ENCODE peak calls at places on chromosomes 7 and 10, in eight cellular contexts. Z is neural crest cell, C is GM20000, L is fibroblast of mammary gland, H is GM06990, Q is IMR-90, B is left ventricle myocardium inferior, A is foreskin fibroblast. K is an unnamed sample.

GRCh38 chr10:3220853-3221252 is 48.3 kb upstream of the PITRM1 start:
- DNase-seq in Q (peak; percentile 88), B (no peak), A (peak; percentile 81), C (no peak), Z (no peak), H (no peak), L (peak; percentile 86), K (peak; percentile 70)

GRCh38 chr7:102028206-102028826 is 210.9 kb downstream of the CUX1 start:
- DNase-seq in H (no peak), Q (no peak), C (no peak), A (no peak), B (no peak), Z (no peak), L (no peak), K (no peak)

GRCh38 chr10:44234471-44234850 is 150.4 kb downstream of the CXCL12 start:
- DNase-seq in A (no peak), Z (no peak), C (no peak), H (no peak), Q (no peak), B (no peak), L (no peak), K (no peak)

GRCh38 chr7:91266931-91267557 is 2.8 kb downstream of the FZD1 start:
- DNase-seq in Z (no peak), L (no peak), B (no peak), A (peak; percentile 32), Q (no peak), C (peak; percentile 32), H (no peak), K (no peak)

GRCh38 chr7:69811682-69812344 is 213.5 kb downstream of the AUTS2 start:
- DNase-seq in L (no peak), C (no peak), A (no peak), B (no peak), Q (no peak), Z (no peak), H (no peak), K (no peak)

GRCh38 chr7:142812437-142813215 is 41.9 kb downstream of the PRSS2 start:
- DNase-seq in B (no peak), L (no peak), Q (no peak), H (peak; percentile 26), C (no peak), A (no peak), Z (no peak), K (no peak)

GRCh38 chr7:115240242-115240641 is 318.3 kb downstream of the MDFIC start:
- DNase-seq in A (no peak), H (no peak), Q (peak; percentile 18), C (no peak), L (no peak), Z (no peak), B (no peak), K (no peak)

GRCh38 chr7:116417593-116418345 is 81.8 kb upstream of the CAV2 start:
- DNase-seq in H (no peak), A (no peak), L (no peak), Z (peak; percentile 10), B (no peak), C (no peak), Q (peak; percentile 44), K (no peak)

GRCh38 chr10:26697922-26698608 is 564 bp downstream of the PDSS1 start:
- DNase-seq in L (peak; percentile 5), A (peak; percentile 24), H (no peak), Q (no peak), C (peak; percentile 31), Z (no peak), B (no peak), K (no peak)

GRCh38 chr7:113040849-113041248 is 45.8 kb downstream of the GPR85 start:
- DNase-seq in H (no peak), B (no peak), Z (no peak), Q (no peak), A (no peak), C (no peak), L (no peak), K (no peak)

GRCh38 chr10:66783296-66783695 is 142.5 kb upstream of the LRRTM3 start:
- DNase-seq in A (peak; percentile 71), L (no peak), C (no peak), Q (peak; percentile 56), Z (no peak), B (no peak), H (no peak), K (peak; percentile 26)

GRCh38 chr7:16960566-16960965 is 78.8 kb upstream of the AGR3 start:
- DNase-seq in Q (no peak), A (peak; percentile 31), C (no peak), B (no peak), H (no peak), Z (no peak), L (no peak), K (no peak)

GRCh38 chr10:3780766-3781457 is 4.1 kb downstream of the KLF6 start:
- DNase-seq in H (no peak), Q (peak; percentile 14), A (peak; percentile 17), L (peak; percentile 26), Z (no peak), C (no peak), B (no peak), K (peak; percentile 25)

GRCh38 chr10:65065278-65065677 is 1544.1 kb downstream of the REEP3 start:
- DNase-seq in Z (no peak), B (no peak), C (no peak), Q (no peak), L (no peak), H (no peak), A (no peak), K (no peak)

GRCh38 chr7:117759950-117760640 is 113.1 kb downstream of the CTTNBP2 start:
- DNase-seq in Q (peak; percentile 88), H (no peak), A (no peak), B (no peak), C (no peak), Z (no peak), L (peak; percentile 82), K (no peak)

GRCh38 chr10:49783645-49784044 is 21.5 kb upstream of the OGDHL start:
- DNase-seq in A (no peak), B (no peak), Z (no peak), H (no peak), C (no peak), L (no peak), Q (no peak), K (no peak)

GRCh38 chr7:27921081-27921836 is 181.3 kb downstream of the TAX1BP1 start:
- DNase-seq in Z (peak; percentile 30), Q (peak; percentile 92), L (peak; percentile 82), B (no peak), H (peak; percentile 11), A (peak; percentile 88), C (peak; percentile 30), K (peak; percentile 73)

GRCh38 chr7:137850586-137850985 is 3.8 kb upstream of the DGKI start:
- DNase-seq in A (peak; percentile 56), L (peak; percentile 53), B (no peak), H (no peak), Q (peak; percentile 71), C (no peak), Z (no peak), K (no peak)

GRCh38 chr10:66941491-66941890 is 15.7 kb downstream of the LRRTM3 start:
- DNase-seq in B (no peak), C (no peak), Q (no peak), A (no peak), L (no peak), Z (no peak), H (no peak), K (no peak)

GRCh38 chr10:32381165-32381564 is 34.2 kb upstream of the EPC1 start:
- DNase-seq in A (no peak), Z (no peak), B (no peak), C (no peak), H (no peak), L (no peak), Q (no peak), K (no peak)

GRCh38 chr7:112596260-112596659 is 115.5 kb downstream of the LSMEM1 start:
- DNase-seq in C (no peak), H (no peak), Z (no peak), L (peak; percentile 77), B (no peak), Q (no peak), A (peak; percentile 72), K (peak; percentile 51)

GRCh38 chr7:79291498-79291865 is 162.0 kb downstream of the MAGI2 start:
- DNase-seq in L (peak; percentile 44), A (no peak), H (no peak), Z (no peak), C (no peak), B (no peak), Q (no peak), K (peak; percentile 73)

GRCh38 chr10:31700222-31700621 is 228.4 kb downstream of the ARHGAP12 start:
- DNase-seq in Z (no peak), H (no peak), Q (peak; percentile 82), L (no peak), C (no peak), B (no peak), A (no peak), K (no peak)

GRCh38 chr7:25952277-25953057 is 199.5 kb upstream of the NFE2L3 start:
- DNase-seq in B (no peak), C (no peak), Q (no peak), Z (peak; percentile 26), H (no peak), L (no peak), A (no peak), K (no peak)

GRCh38 chr10:5628798-5629788 is 37.3 kb downstream of the ASB13 start:
- DNase-seq in B (no peak), Z (no peak), C (no peak), L (peak; percentile 46), A (peak; percentile 39), H (no peak), Q (peak; percentile 60), K (no peak)

GRCh38 chr7:154777023-154777422 is 225.9 kb downstream of the PAXIP1 start:
- DNase-seq in Q (no peak), Z (no peak), C (no peak), L (no peak), B (no peak), H (no peak), A (peak; percentile 6), K (peak; percentile 29)
- TF ChIP-seq CTCF in Q (no peak), Z (no peak), C (no peak), L (no peak), B (no peak), H (peak; percentile 1), A (no peak), K (no peak)

GRCh38 chr7:158391141-158391540 is 196.5 kb downstream of the PTPRN2 start:
- DNase-seq in H (no peak), C (no peak), Q (no peak), L (no peak), A (no peak), B (no peak), Z (no peak), K (no peak)
- TF ChIP-seq CTCF in H (no peak), C (no peak), Q (no peak), L (no peak), A (no peak), B (no peak), Z (no peak), K (no peak)

GRCh38 chr7:128395748-128396147 is 14.0 kb downstream of the IMPDH1 start:
- DNase-seq in B (no peak), C (no peak), A (no peak), Q (no peak), H (no peak), Z (no peak), L (no peak), K (no peak)
- TF ChIP-seq CTCF in B (no peak), C (no peak), A (no peak), Q (no peak), H (peak; percentile 22), Z (no peak), L (peak; percentile 15), K (peak; percentile 14)

DNA sequence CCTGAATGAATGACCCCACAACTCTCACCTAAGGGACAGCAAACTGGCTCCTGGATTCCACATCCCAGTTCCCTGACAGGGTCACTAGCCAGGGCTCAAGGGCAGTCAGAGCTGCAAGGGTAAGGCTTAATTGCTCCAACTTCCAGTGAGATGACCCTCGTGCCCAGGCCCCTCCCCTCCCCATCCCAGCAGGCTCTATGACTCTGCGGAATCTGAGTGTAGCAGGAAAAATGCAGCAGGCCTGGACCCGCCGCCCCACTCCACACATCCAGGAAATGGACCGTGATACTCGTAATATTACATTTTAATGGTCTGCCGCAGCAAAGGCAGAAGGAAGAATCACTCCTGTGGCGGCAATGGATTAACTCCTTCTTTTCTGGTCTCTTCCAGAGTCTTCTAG is 91.7 kb upstream of the CHST15 start:
- DNase-seq in A (no peak), L (no peak), Z (no peak), C (no peak), H (no peak), Q (no peak), B (no peak), K (peak; percentile 88)
- TF ChIP-seq CTCF in A (no peak), L (no peak), Z (no peak), C (no peak), H (no peak), Q (no peak), B (no peak), K (no peak)

K was measured in bronchial epithelial cell.